ENCODE peak calls at places on chromosomes 16 and 17, in eight cellular contexts. Y, D, C, Z, S, J, B and H are unnamed samples.

GRCh38 chr16:27470567-27471431 is 68.8 kb downstream of the IL21R start:
- DNase-seq in Y (no peak), B (peak; percentile 84), Z (peak; percentile 67), D (no peak), C (no peak), S (no peak), J (no peak), H (peak; percentile 62)

GRCh38 chr16:53129281-53130192 is 74.7 kb downstream of the CHD9 start:
- DNase-seq in J (peak; percentile 42), Y (no peak), B (no peak), S (no peak), Z (peak; percentile 83), C (no peak), D (no peak), H (no peak)

GRCh38 chr16:3431779-3432219 is 11.5 kb downstream of the ZNF597 start:
- DNase-seq in Z (peak; percentile 56), Y (peak; percentile 71), J (no peak), B (no peak), C (no peak), D (peak; percentile 55), S (peak; percentile 42), H (no peak)

GRCh38 chr17:9192010-9192409 is 170.7 kb downstream of the NTN1 start:
- DNase-seq in Z (peak; percentile 3), J (no peak), C (no peak), S (no peak), Y (no peak), B (no peak), D (no peak), H (no peak)

GRCh38 chr17:83095016-83095415 is 15.6 kb downstream of the METRNL start:
- DNase-seq in Z (no peak), Y (no peak), B (no peak), D (no peak), C (no peak), J (no peak), S (no peak), H (no peak)

GRCh38 chr16:66921758-66922450 is 3.2 kb upstream of the CDH16 start:
- DNase-seq in C (no peak), Z (no peak), Y (peak; percentile 51), J (no peak), D (no peak), B (no peak), S (no peak), H (no peak)

GRCh38 chr17:3935140-3935542 is 18.9 kb upstream of the P2RX1 start:
- DNase-seq in B (peak; percentile 75), D (peak; percentile 25), S (no peak), J (peak; percentile 89), Y (peak; percentile 83), C (peak; percentile 62), Z (peak; percentile 89), H (peak; percentile 66)

GRCh38 chr17:69466451-69466850 is 52.0 kb downstream of the MAP2K6 start:
- DNase-seq in B (no peak), C (no peak), Z (no peak), J (no peak), D (no peak), S (no peak), Y (no peak), H (no peak)

GRCh38 chr16:74465281-74465680 is 44.0 kb upstream of the CLEC18B start:
- DNase-seq in C (no peak), B (no peak), J (no peak), Z (peak; percentile 8), D (no peak), S (no peak), Y (no peak), H (no peak)

GRCh38 chr16:11391576-11391975 is 46.3 kb downstream of the RMI2 start:
- DNase-seq in C (no peak), S (no peak), B (no peak), D (no peak), J (peak; percentile 18), Z (no peak), Y (no peak), H (no peak)

GRCh38 chr16:82031116-82032084 is 3.7 kb upstream of the HSD17B2 start:
- DNase-seq in D (no peak), Y (no peak), C (no peak), B (peak; percentile 44), Z (peak; percentile 79), S (no peak), J (peak; percentile 78), H (no peak)

DNA sequence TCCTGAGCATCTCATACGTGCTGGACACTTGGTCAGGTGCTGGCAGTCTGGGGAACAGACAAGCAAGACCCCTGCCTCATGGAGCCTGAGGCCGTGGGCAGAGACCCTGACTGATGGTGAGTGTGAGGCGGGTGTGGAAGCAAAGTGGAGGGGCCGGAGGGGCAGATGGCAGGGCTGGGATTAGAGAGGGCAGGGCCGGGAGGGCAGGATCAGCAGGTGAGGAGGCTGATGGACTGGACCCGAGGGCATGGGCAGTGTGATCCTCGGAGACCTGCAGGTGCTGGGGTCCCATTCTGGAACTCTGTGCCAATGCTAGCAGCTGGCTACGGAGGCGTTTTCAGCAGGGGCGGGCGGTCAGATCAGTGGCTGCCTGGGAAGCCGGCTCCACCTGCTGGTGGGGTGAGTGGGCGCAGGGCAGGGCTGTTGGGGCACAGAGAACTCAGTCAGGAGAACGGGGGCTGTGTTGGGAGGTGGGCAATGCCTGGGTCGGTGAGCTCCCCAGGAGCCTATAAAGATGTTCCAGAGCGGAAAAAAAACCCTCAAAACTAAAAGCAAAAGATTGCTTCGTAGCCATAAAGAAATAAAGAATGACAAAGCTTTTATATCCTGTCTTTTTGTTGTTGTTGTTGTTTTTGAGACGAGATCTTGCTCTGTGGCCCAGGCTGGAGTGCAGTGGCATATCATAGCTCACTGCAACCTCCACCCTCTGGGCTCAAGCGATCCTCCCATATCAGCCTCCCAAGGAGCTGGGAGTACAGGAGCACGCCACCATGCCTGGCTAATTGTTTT is 8.9 kb upstream of the C16orf74 start:
- DNase-seq in C (no peak), Z (no peak), Y (no peak), B (no peak), D (peak; percentile 15), J (no peak), S (no peak), H (no peak)
- TF ChIP-seq CTCF in C (peak; percentile 47), Z (peak; percentile 39), Y (no peak), B (peak; percentile 47), D (peak; percentile 39), J (peak; percentile 20), S (peak; percentile 50), H (no peak)

DNA sequence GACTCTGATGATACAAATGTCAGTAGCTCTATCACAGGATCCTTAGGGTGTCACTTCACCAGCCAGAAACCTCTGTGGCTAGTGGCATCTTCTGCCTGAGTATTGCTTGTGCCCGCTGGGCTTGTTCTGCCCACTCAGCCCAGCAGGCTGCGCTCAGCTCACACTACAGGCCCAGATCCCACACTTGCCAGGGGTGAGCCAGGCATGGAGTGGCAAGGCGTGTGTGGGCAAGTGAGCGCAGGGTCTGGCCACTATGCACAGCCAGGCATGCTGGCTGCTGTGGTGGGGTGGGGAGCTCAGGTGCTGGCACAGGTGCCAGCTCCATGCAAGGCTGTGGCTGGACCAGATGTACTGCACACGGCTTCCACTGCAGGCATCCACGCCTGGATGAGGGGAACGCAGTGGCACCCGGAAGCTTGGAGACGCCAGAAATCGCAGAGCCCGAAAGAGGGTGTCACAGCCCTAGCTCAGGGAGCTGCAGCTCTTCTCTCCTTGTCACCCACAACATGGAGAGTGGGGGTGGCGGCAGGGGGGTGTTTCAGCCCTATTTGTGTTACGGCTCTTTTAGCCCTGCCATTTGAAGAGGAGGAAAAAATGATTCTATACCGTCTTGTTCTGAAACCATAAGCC is 10.2 kb downstream of the CFAP97D1 start:
- DNase-seq in D (no peak), J (no peak), Y (no peak), Z (peak; percentile 22), B (no peak), C (no peak), S (no peak), H (no peak)
- TF ChIP-seq CTCF in D (no peak), J (no peak), Y (no peak), Z (peak; percentile 36), B (peak; percentile 21), C (no peak), S (no peak), H (no peak)

GRCh38 chr17:38749222-38750043 is 1.3 kb upstream of the PCGF2 start:
- DNase-seq in D (no peak), S (no peak), B (peak; percentile 65), Y (peak; percentile 94), Z (peak; percentile 84), J (peak; percentile 74), C (peak; percentile 67), H (peak; percentile 80)

GRCh38 chr17:38748329-38749221 is at the start of gene PCGF2:
- DNase-seq in Y (peak; percentile 96), J (peak; percentile 96), S (no peak), D (no peak), C (peak; percentile 88), B (peak; percentile 83), Z (peak; percentile 95), H (peak; percentile 95)

GRCh38 chr17:38746893-38747384 is 1.2 kb downstream of the PCGF2 start:
- DNase-seq in Y (no peak), J (no peak), C (no peak), D (no peak), B (no peak), S (no peak), Z (no peak), H (no peak)

GRCh38 chr17:38746004-38746892 is 1.9 kb downstream of the PCGF2 start:
- DNase-seq in C (no peak), Z (no peak), D (no peak), J (peak; percentile 59), S (no peak), B (no peak), Y (no peak), H (no peak)

GRCh38 chr17:38747385-38748328 is 479 bp downstream of the PCGF2 start:
- DNase-seq in C (peak; percentile 40), J (peak; percentile 71), Z (peak; percentile 48), S (no peak), Y (peak; percentile 69), D (no peak), B (no peak), H (peak; percentile 78)
- TF ChIP-seq CTCF in C (peak; percentile 31), J (peak; percentile 11), Z (no peak), S (no peak), Y (peak; percentile 29), D (no peak), B (no peak), H (no peak)

DNA sequence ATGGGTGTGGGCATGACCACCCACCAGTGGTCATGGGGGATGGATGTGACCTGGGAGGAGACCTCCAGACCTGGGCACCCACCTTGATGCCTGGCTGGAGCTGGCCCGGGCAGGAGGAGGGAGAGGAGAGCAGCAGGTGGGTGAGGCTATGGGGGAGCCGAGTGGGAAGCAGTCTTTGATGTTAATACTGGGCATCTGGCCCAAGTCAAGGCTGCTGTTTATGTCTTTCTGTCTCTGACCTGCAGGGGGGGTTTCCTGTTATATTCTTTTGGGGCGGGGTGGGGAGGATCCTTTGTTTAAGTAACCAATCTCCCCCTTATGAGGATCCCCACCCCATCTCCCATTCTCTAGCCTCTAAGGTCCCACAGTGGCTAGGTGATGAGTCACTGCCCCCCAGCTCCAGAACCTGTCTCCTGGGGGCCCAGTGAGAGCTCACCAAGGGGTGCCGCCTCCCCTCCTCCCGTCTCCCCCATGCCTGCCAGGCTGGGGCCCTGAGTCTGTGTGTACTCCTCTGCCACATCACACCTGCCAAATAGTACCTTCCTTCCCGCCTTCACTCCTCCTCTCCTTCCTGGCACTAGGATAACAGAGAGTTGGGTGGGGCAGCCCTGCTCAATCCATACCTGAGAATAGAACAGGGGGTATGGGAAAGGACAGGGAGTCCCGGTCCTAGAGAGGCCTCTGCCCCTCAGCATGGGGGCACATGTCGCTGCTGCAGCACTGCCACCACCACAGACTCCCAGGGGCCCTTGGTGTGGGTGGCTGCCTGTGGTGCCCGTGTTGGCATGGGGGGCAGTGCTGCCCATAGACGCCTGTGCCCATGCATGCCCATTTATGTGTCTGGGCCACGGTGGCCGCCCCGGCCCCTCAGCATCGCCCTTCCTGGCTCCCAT is 7.2 kb downstream of the THRA start:
- DNase-seq in D (no peak), Y (peak; percentile 62), B (peak; percentile 53), S (peak; percentile 34), Z (peak; percentile 44), C (no peak), J (peak; percentile 70), H (no peak)
- TF ChIP-seq CTCF in D (peak; percentile 21), Y (no peak), B (peak; percentile 9), S (peak; percentile 34), Z (peak; percentile 25), C (peak; percentile 37), J (peak; percentile 42), H (no peak)

GRCh38 chr17:789160-789840 is 7.1 kb downstream of the MRM3 start:
- DNase-seq in Z (no peak), B (no peak), Y (no peak), J (no peak), D (no peak), S (no peak), C (no peak), H (no peak)
- TF ChIP-seq CTCF in Z (no peak), B (no peak), Y (no peak), J (no peak), D (no peak), S (no peak), C (no peak), H (no peak)